ENCODE peak calls at places on chromosomes 16 and 17, in five cellular contexts. E is mesendoderm, T is H9, X is IMR-90, Y is neuronal stem cell. L is an unnamed sample.

GRCh38 chr17:32746698-32747097 is 130.2 kb downstream of the MYO1D start:
- DNase-seq in T (no peak), X (peak), Y (no peak), E (no peak), L (peak)

GRCh38 chr17:56929362-56929969 is 15.6 kb upstream of the TRIM25 start:
- DNase-seq in E (peak), T (no peak), X (no peak), Y (no peak), L (no peak)

GRCh38 chr16:11145173-11145820 is 110.7 kb downstream of the SOCS1 start:
- DNase-seq in Y (no peak), T (no peak), X (peak), E (no peak), L (no peak)

GRCh38 chr17:50177983-50178834 is 12.4 kb downstream of the SGCA start:
- DNase-seq in Y (no peak), T (peak), E (peak), X (peak), L (peak)

GRCh38 chr17:3512512-3513171 is 36.8 kb downstream of the ASPA start:
- DNase-seq in X (peak), E (peak), Y (peak), T (no peak), L (no peak)

GRCh38 chr16:25340973-25341372 is 83.3 kb upstream of the ZKSCAN2 start:
- DNase-seq in X (no peak), Y (no peak), E (no peak), T (no peak), L (no peak)

GRCh38 chr16:30353438-30354129 is 1.5 kb downstream of the CD2BP2 start:
- DNase-seq in X (no peak), E (no peak), Y (no peak), T (no peak), L (no peak)

GRCh38 chr17:58352843-58353719 is 1.1 kb upstream of the SUPT4H1 start:
- DNase-seq in T (peak), E (peak), X (peak), Y (peak), L (peak)

GRCh38 chr17:75832652-75833400 is 11.4 kb downstream of the UNC13D start:
- DNase-seq in T (peak), X (no peak), E (peak), Y (no peak), L (no peak)

GRCh38 chr16:20622498-20622870 is 46.3 kb upstream of the ACSM2B start:
- DNase-seq in E (no peak), Y (no peak), X (no peak), T (no peak), L (no peak)

GRCh38 chr17:10192963-10193362 is 5.4 kb downstream of the GAS7 start:
- DNase-seq in Y (no peak), T (no peak), E (no peak), X (peak), L (peak)

GRCh38 chr16:64478258-64478906 is 643.5 kb downstream of the CDH11 start:
- DNase-seq in E (no peak), T (no peak), Y (no peak), X (peak), L (peak)

GRCh38 chr17:18026408-18026776 is 12.6 kb downstream of the ATPAF2 start:
- DNase-seq in X (peak), T (no peak), E (no peak), Y (no peak), L (peak)

GRCh38 chr16:71971571-71971970 is 28.6 kb downstream of the PKD1L3 start:
- DNase-seq in T (no peak), Y (no peak), E (no peak), X (no peak), L (no peak)

GRCh38 chr17:77445908-77446535 is 305.3 kb downstream of the SEC14L1 start:
- DNase-seq in Y (no peak), T (no peak), E (no peak), X (peak), L (peak)

GRCh38 chr17:72385482-72385881 is 264.7 kb downstream of the SOX9 start:
- DNase-seq in X (no peak), E (no peak), Y (no peak), T (no peak), L (no peak)

GRCh38 chr17:73017653-73018052 is 74.8 kb downstream of the SLC39A11 start:
- DNase-seq in T (no peak), E (no peak), X (peak), Y (no peak), L (peak)

GRCh38 chr16:10728488-10728887 is 15.2 kb upstream of the NUBP1 start:
- DNase-seq in Y (no peak), X (no peak), E (no peak), T (no peak), L (no peak)

GRCh38 chr17:57794841-57795240 is 49.7 kb upstream of the CCDC182 start:
- DNase-seq in Y (no peak), T (no peak), E (no peak), X (no peak), L (no peak)

GRCh38 chr17:74566132-74566753 is 1.1 kb downstream of the CD300H start:
- DNase-seq in T (peak), Y (peak), E (peak), X (no peak), L (no peak)

GRCh38 chr17:2383628-2384167 is 17.2 kb downstream of the MNT start:
- DNase-seq in T (no peak), X (no peak), Y (no peak), E (no peak), L (no peak)

GRCh38 chr17:2378905-2379304 is 22.0 kb downstream of the MNT start:
- DNase-seq in E (no peak), X (no peak), Y (no peak), T (no peak), L (no peak)

GRCh38 chr17:2379489-2380224 is 21.2 kb downstream of the MNT start:
- DNase-seq in X (no peak), Y (no peak), E (no peak), T (no peak), L (no peak)

GRCh38 chr17:2377659-2378058 is 23.2 kb downstream of the MNT start:
- DNase-seq in E (no peak), Y (no peak), T (no peak), X (no peak), L (no peak)

GRCh38 chr17:2380225-2380922 is 20.5 kb downstream of the MNT start:
- DNase-seq in E (peak), T (no peak), Y (no peak), X (no peak), L (no peak)
- H3K27ac ChIP-seq in E (no peak), T (no peak), Y (no peak), X (no peak), L (no peak)

GRCh38 chr17:49013311-49014205 is 16.4 kb downstream of the IGF2BP1 start:
- DNase-seq in E (peak), X (no peak), T (peak), Y (peak), L (peak)

GRCh38 chr17:49016775-49017463 is 19.7 kb downstream of the IGF2BP1 start:
- DNase-seq in X (peak), E (no peak), Y (no peak), T (peak), L (no peak)

GRCh38 chr17:49015179-49015923 is 18.2 kb downstream of the IGF2BP1 start:
- DNase-seq in T (peak), X (no peak), E (no peak), Y (no peak), L (no peak)

GRCh38 chr17:49015924-49016774 is 19.0 kb downstream of the IGF2BP1 start:
- DNase-seq in T (peak), Y (no peak), X (peak), E (no peak), L (no peak)

GRCh38 chr17:49012893-49013255 is 15.7 kb downstream of the IGF2BP1 start:
- DNase-seq in E (no peak), X (no peak), Y (no peak), T (peak), L (no peak)
- H2BK120ac ChIP-seq in E (no peak), X (no peak), Y (peak), T (no peak), L (peak)

DNA sequence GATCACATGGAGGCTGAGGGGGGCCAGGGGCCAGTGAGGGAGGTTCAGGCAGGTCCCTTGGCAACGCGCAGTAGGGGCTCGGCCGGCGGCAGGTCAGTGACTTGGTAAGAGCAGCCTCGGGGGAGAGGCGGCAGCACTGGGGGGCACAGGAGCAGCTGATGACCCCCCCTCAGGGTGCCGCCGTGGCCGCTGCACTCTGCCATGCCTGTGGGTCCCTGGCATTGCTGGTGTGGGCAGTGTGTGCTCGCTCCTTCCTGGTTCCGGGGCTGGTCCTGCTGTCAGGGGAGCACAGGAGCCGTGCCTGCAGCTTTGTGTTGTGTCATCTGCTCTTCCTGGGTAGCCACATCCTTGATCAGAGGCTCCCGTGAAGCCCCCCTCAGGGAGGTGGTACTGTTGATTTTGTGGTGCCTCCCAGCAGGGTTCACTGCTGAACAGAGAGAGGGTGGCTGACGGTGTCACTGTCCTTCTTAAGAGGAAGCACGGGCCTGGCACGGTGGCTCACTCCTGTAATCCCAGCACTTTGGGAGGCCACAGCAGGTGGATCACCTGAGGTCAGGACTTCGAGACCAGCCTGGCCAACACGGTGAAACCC is 4.5 kb upstream of the WFIKKN1 start:
- DNase-seq in E (no peak), Y (no peak), X (no peak), T (no peak), L (no peak)
- H3K9ac ChIP-seq in E (no peak), Y (no peak), X (no peak), T (no peak), L (peak)

DNA sequence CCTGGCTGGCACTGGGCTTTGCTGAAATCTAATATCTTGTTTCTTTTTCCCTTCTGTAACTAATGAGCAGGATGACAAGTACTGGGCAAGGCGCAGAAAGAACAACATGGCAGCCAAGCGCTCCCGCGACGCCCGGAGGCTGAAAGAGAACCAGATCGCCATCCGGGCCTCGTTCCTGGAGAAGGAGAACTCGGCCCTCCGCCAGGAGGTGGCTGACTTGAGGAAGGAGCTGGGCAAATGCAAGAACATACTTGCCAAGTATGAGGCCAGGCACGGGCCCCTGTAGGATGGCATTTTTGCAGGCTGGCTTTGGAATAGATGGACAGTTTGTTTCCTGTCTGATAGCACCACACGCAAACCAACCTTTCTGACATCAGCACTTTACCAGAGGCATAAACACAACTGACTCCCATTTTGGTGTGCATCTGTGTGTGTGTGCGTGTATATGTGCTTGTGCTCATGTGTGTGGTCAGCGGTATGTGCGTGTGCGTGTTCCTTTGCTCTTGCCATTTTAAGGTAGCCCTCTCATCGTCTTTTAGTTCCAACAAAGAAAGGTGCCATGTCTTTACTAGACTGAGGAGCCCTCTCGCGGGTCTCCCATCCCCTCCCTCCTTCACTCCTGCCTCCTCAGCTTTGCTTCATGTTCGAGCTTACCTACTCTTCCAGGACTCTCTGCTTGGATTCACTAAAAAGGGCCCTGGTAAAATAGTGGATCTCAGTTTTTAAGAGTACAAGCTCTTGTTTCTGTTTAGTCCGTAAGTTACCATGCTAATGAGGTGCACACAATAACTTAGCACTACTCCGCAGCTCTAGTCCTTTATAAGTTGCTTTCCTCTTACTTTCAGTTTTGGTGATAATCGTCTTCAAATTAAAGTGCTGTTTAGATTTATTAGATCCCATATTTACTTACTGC is 56.1 kb downstream of the HLF start:
- DNase-seq in X (no peak), Y (no peak), T (no peak), E (no peak), L (no peak)
- H3K27ac ChIP-seq in X (no peak), Y (no peak), T (no peak), E (no peak), L (no peak)